ENCODE peak calls at places on chromosomes 16 and 17, in five cellular contexts. S, K, X, Q and N are unnamed samples.

GRCh38 chr17:80018917-80019651 is 16.6 kb downstream of the TBC1D16 start:
- DNase-seq in S (no peak), K (peak; percentile 27), X (no peak), Q (peak; percentile 72), N (no peak)

GRCh38 chr17:63841350-63842172 is 924 bp downstream of the SMARCD2 start:
- DNase-seq in S (no peak), K (peak; percentile 89), X (peak; percentile 29), Q (peak; percentile 36), N (no peak)

GRCh38 chr16:4280625-4281024 is 7.8 kb upstream of the TFAP4 start:
- DNase-seq in S (no peak), K (no peak), X (no peak), Q (no peak), N (no peak)

GRCh38 chr16:8764486-8765250 is 32.8 kb downstream of the TMEM186 start:
- DNase-seq in S (no peak), K (no peak), X (no peak), Q (no peak), N (no peak)

GRCh38 chr17:28749516-28750177 is 5.8 kb downstream of the TRAF4 start:
- DNase-seq in S (no peak), K (no peak), X (no peak), Q (no peak), N (no peak)

GRCh38 chr17:51435641-51436091 is 175.3 kb downstream of the UTP18 start:
- DNase-seq in S (no peak), K (peak; percentile 66), X (peak; percentile 55), Q (peak; percentile 92), N (peak; percentile 85)

GRCh38 chr17:81071761-81072741 is 37.1 kb downstream of the BAIAP2 start:
- DNase-seq in S (no peak), K (no peak), X (no peak), Q (no peak), N (no peak)

GRCh38 chr16:15816228-15816627 is 40.6 kb downstream of the MYH11 start:
- DNase-seq in S (no peak), K (no peak), X (no peak), Q (no peak), N (no peak)

GRCh38 chr17:77602062-77602746 is 356.3 kb upstream of the TNRC6C start:
- DNase-seq in S (no peak), K (peak; percentile 59), X (no peak), Q (no peak), N (no peak)

GRCh38 chr17:62966426-62967110 is 533 bp downstream of the TANC2 start:
- DNase-seq in S (no peak), K (no peak), X (peak; percentile 20), Q (no peak), N (no peak)

GRCh38 chr17:2950846-2951245 is 112.6 kb downstream of the OR1D5 start:
- DNase-seq in S (no peak), K (no peak), X (no peak), Q (no peak), N (no peak)

GRCh38 chr17:80952291-80952690 is 39.4 kb upstream of the CHMP6 start:
- DNase-seq in S (no peak), K (peak; percentile 27), X (no peak), Q (no peak), N (no peak)

GRCh38 chr17:8799001-8799850 is at the start of gene MFSD6L:
- DNase-seq in S (no peak), K (no peak), X (no peak), Q (no peak), N (no peak)

GRCh38 chr17:60601443-60602384 is 1.7 kb downstream of the PPM1D start:
- DNase-seq in S (peak; percentile 40), K (peak; percentile 79), X (peak; percentile 78), Q (peak; percentile 88), N (peak; percentile 60)

GRCh38 chr16:9824191-9824590 is 358.0 kb downstream of the GRIN2A start:
- DNase-seq in S (no peak), K (no peak), X (no peak), Q (no peak), N (no peak)

GRCh38 chr17:21379080-21379711 is 3.0 kb downstream of the KCNJ12 start:
- DNase-seq in S (no peak), K (no peak), X (no peak), Q (no peak), N (no peak)

GRCh38 chr16:51418258-51418657 is 267.2 kb upstream of the SALL1 start:
- DNase-seq in S (no peak), K (no peak), X (no peak), Q (no peak), N (no peak)

GRCh38 chr17:77100009-77100408 is 40.8 kb upstream of the SEC14L1 start:
- DNase-seq in S (no peak), K (no peak), X (no peak), Q (no peak), N (no peak)

GRCh38 chr16:85733155-85733838 is 17.6 kb downstream of the C16orf74 start:
- DNase-seq in S (no peak), K (no peak), X (no peak), Q (no peak), N (no peak)

GRCh38 chr16:11207646-11208045 is 48.4 kb downstream of the SOCS1 start:
- DNase-seq in S (no peak), K (no peak), X (peak; percentile 52), Q (no peak), N (no peak)

GRCh38 chr17:46792071-46792470 is 26.4 kb downstream of the WNT3 start:
- DNase-seq in S (no peak), K (no peak), X (no peak), Q (no peak), N (no peak)

GRCh38 chr17:20981046-20981920 is 61.5 kb downstream of the USP22 start:
- DNase-seq in S (no peak), K (no peak), X (no peak), Q (no peak), N (no peak)

GRCh38 chr16:85611205-85611454 is 2.0 kb upstream of the GSE1 start:
- DNase-seq in S (no peak), K (no peak), X (peak; percentile 74), Q (no peak), N (no peak)

DNA sequence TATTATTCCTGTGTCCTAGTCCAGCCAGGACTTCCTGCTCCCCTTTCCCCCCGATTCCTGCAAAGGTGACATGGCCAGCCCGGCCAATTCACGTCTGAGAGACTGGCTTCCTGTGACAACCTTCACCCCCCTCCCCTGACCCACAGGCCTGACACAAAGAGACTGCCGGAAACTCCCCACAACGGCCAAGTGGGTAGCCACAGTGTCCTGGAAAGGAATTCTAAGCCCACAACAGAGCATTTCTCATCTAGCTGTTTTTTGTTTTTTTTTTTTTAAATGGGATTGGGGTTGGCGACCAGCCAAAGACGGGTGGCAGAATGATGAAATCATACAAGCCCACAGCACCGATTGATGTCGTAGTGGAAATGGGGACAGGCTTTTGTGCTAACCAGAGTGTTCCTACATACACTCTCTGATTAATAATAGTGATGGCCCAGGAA is 2.8 kb upstream of the XAF1 start:
- DNase-seq in S (no peak), K (no peak), X (no peak), Q (peak; percentile 11), N (no peak)
- TF ChIP-seq ZBTB33 in S (no peak), K (no peak), X (no peak), Q (no peak), N (no peak)

GRCh38 chr17:27633312-27634025 is 2.5 kb downstream of the LGALS9 start:
- DNase-seq in S (no peak), K (no peak), X (peak; percentile 62), Q (peak; percentile 12), N (no peak)

GRCh38 chr17:27634026-27634335 is 3.0 kb downstream of the LGALS9 start:
- DNase-seq in S (no peak), K (no peak), X (no peak), Q (no peak), N (no peak)

GRCh38 chr17:27630607-27631408 is at the start of gene LGALS9:
- DNase-seq in S (peak; percentile 53), K (no peak), X (no peak), Q (no peak), N (no peak)

GRCh38 chr17:27631897-27632725 is 1.1 kb downstream of the LGALS9 start:
- DNase-seq in S (no peak), K (no peak), X (no peak), Q (no peak), N (no peak)

DNA sequence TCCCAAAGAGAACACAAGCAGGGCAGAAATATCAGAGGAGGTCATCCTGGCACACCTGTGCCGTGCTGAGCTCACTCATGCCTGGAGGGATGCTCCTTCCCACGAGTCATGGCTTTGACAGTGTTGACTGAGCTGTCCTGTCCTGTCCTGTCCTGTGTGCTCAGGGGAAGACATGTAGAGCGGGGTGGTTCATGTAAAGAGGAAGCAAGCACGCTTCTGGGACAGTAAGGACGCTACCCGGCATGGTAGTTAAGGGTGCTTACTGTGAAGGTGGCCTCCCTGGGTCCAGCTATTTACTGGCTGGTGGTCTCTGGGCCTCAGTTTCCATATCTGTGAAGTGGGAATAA is 394 bp downstream of the LGALS9 start:
- DNase-seq in S (no peak), K (no peak), X (no peak), Q (no peak), N (no peak)
- H3K9ac ChIP-seq in S (peak overlapping the region; percentile 89), K (no peak overlapping the region), X (no peak overlapping the region), Q (no peak overlapping the region), N (no peak overlapping the region)

DNA sequence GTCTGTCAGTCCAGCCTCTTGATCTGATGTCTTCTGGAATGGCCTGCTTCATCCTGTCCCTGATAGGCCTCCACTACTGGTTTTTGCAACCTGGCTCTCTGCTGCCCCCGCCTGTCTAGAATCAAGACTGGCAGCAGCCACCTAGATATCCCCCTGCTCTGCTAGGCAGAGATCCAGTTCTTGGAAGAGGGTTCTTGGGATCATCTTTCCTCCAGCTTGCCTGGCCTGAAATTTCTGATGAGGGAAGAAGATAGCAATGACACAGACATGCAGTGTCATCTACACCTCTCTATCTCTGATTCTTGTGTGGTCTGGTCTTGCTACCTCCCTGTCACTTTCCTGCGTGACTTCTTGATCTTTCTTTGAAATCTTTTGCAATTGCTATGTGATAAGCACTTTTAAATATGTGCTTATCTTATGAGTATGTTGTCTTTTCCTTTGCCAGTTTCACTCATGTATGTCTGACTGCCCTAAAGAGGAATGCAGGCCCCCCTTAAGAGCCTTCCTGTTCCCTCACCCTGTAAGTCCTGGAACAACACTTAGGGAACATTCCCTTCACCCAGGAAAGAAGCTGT is 20.3 kb upstream of the NFATC3 start:
- DNase-seq in S (no peak), K (peak; percentile 77), X (peak; percentile 85), Q (peak; percentile 61), N (peak; percentile 28)
- TF ChIP-seq ZBTB33 in S (no peak), K (no peak), X (no peak), Q (no peak), N (no peak)

DNA sequence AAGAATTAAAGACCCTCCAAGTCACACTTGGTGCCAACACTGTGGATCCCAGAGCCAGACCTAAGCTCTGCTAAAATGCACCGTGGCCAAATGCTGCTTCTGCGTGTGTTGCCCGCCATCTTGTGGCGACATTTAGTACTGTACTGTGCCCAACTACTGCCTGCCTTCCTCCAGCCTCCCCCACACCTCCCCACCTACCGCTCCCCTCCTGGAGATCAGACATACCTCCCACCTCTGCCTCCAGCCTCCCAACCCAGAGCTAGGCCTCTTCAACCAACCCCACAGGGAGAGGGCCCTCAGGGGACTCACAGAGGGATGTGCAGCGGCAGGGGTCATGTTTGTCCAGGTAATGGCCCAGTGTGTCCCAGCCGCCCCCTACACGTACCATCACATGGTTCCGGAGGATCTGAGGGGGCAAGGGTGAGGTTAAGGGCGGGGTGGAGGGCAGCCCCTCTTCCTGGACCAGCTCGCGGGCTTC is 5.5 kb downstream of the GAS2L2 start:
- DNase-seq in S (peak; percentile 17), K (peak; percentile 89), X (peak; percentile 78), Q (peak; percentile 54), N (peak; percentile 64)
- H3K9ac ChIP-seq in S (no peak overlapping the region), K (no peak overlapping the region), X (peak overlapping the region; percentile 10), Q (no peak overlapping the region), N (no peak overlapping the region)

GRCh38 chr17:45770632-45771472 is 13.3 kb upstream of the CRHR1 start:
- DNase-seq in S (no peak), K (no peak), X (no peak), Q (no peak), N (no peak)
- TF ChIP-seq ZBTB33 in S (no peak), K (no peak), X (no peak), Q (no peak), N (no peak)